ENCODE peak calls at places on chromosomes 5 and 9, in six cellular contexts. P is globus pallidus, A is GOT3, B is fibroblast of mammary gland, G is iris pigment epithelial cell, T is T-cell. K is an unnamed sample.

GRCh38 chr9:2087500-2088313 is 72.6 kb downstream of the SMARCA2 start:
- DNase-seq in P (peak), A (no peak), B (peak), G (peak), T (peak), K (peak)

GRCh38 chr5:133754575-133755169 is 142.3 kb upstream of the FSTL4 start:
- DNase-seq in P (peak), A (no peak), B (peak), G (peak), T (no peak), K (no peak)

GRCh38 chr9:124835026-124835501 is 18.2 kb upstream of the WDR38 start:
- DNase-seq in P (no peak), A (no peak), B (peak), G (peak), T (no peak), K (peak)

GRCh38 chr9:35236692-35237091 is 74.9 kb downstream of the UNC13B start:
- DNase-seq in P (no peak), A (no peak), B (no peak), G (no peak), T (no peak), K (no peak)

GRCh38 chr9:6008169-6008979 is 7.0 kb downstream of the RANBP6 start:
- DNase-seq in P (peak), A (peak), B (peak), G (peak), T (peak), K (peak)

GRCh38 chr9:108512426-108513173 is 343.2 kb downstream of the ACTL7B start:
- DNase-seq in P (no peak), A (no peak), B (peak), G (peak), T (no peak), K (no peak)

GRCh38 chr9:14366071-14366470 is 52.1 kb upstream of the NFIB start:
- DNase-seq in P (no peak), A (no peak), B (peak), G (peak), T (no peak), K (peak)

GRCh38 chr5:321233-321725 is at the start of gene AHRR:
- DNase-seq in P (peak), A (peak), B (peak), G (peak), T (no peak), K (peak)

GRCh38 chr9:121718501-121718900 is 67.1 kb downstream of the DAB2IP start:
- DNase-seq in P (no peak), A (no peak), B (no peak), G (no peak), T (no peak), K (no peak)

K was measured in fibroblast of gingiva.